ENCODE peak calls at places on chromosomes 12 and 14, in five cellular contexts. One of them, this sample, is unnamed.

GRCh38 chr12:63098851-63099250 is 52.1 kb downstream of the AVPR1A start:
- DNase-seq in osteocyte: no peak
- DNase-seq in DMS79: no peak
- DNase-seq in stimulated activated CD4-positive, alpha-beta T cell treated with anti-CD3 and anti-CD28 coated beads, Interleukin-12 subunit alpha, Interleukin-12 subunit beta, amount 100 ng/mL, for 24 hours: no peak
- DNase-seq in ELR: no peak
- DNase-seq in this sample: no peak

GRCh38 chr12:26524862-26525465 is 308.0 kb downstream of the ITPR2 start:
- DNase-seq in osteocyte: no peak
- DNase-seq in DMS79: no peak
- DNase-seq in stimulated activated CD4-positive, alpha-beta T cell treated with anti-CD3 and anti-CD28 coated beads, Interleukin-12 subunit alpha, Interleukin-12 subunit beta, amount 100 ng/mL, for 24 hours: peak
- DNase-seq in ELR: peak
- DNase-seq in this sample: no peak

GRCh38 chr12:56634837-56635538 is 4.9 kb upstream of the BAZ2A start:
- DNase-seq in osteocyte: peak
- DNase-seq in DMS79: peak
- DNase-seq in stimulated activated CD4-positive, alpha-beta T cell treated with anti-CD3 and anti-CD28 coated beads, Interleukin-12 subunit alpha, Interleukin-12 subunit beta, amount 100 ng/mL, for 24 hours: peak
- DNase-seq in ELR: peak
- DNase-seq in this sample: peak

GRCh38 chr12:79991586-79991985 is 56.7 kb upstream of the PPP1R12A start:
- DNase-seq in osteocyte: no peak
- DNase-seq in DMS79: no peak
- DNase-seq in stimulated activated CD4-positive, alpha-beta T cell treated with anti-CD3 and anti-CD28 coated beads, Interleukin-12 subunit alpha, Interleukin-12 subunit beta, amount 100 ng/mL, for 24 hours: no peak
- DNase-seq in ELR: no peak
- DNase-seq in this sample: no peak

GRCh38 chr14:101444116-101444515 is 117.2 kb upstream of the DIO3 start:
- DNase-seq in osteocyte: no peak
- DNase-seq in DMS79: no peak
- DNase-seq in stimulated activated CD4-positive, alpha-beta T cell treated with anti-CD3 and anti-CD28 coated beads, Interleukin-12 subunit alpha, Interleukin-12 subunit beta, amount 100 ng/mL, for 24 hours: no peak
- DNase-seq in ELR: peak
- DNase-seq in this sample: no peak

GRCh38 chr14:28765169-28765906 is 1.2 kb upstream of the FOXG1 start:
- DNase-seq in osteocyte: no peak
- DNase-seq in DMS79: no peak
- DNase-seq in stimulated activated CD4-positive, alpha-beta T cell treated with anti-CD3 and anti-CD28 coated beads, Interleukin-12 subunit alpha, Interleukin-12 subunit beta, amount 100 ng/mL, for 24 hours: no peak
- DNase-seq in ELR: no peak
- DNase-seq in this sample: no peak

GRCh38 chr12:113149361-113150150 is at the start of gene CFAP73:
- DNase-seq in osteocyte: peak
- DNase-seq in DMS79: peak
- DNase-seq in stimulated activated CD4-positive, alpha-beta T cell treated with anti-CD3 and anti-CD28 coated beads, Interleukin-12 subunit alpha, Interleukin-12 subunit beta, amount 100 ng/mL, for 24 hours: no peak
- DNase-seq in ELR: peak
- DNase-seq in this sample: peak

GRCh38 chr12:65170245-65170881 is 980 bp downstream of the LEMD3 start:
- DNase-seq in osteocyte: peak
- DNase-seq in DMS79: peak
- DNase-seq in stimulated activated CD4-positive, alpha-beta T cell treated with anti-CD3 and anti-CD28 coated beads, Interleukin-12 subunit alpha, Interleukin-12 subunit beta, amount 100 ng/mL, for 24 hours: peak
- DNase-seq in ELR: peak
- DNase-seq in this sample: peak

GRCh38 chr14:100736269-100737180 is 9.8 kb downstream of the DLK1 start:
- DNase-seq in osteocyte: no peak
- DNase-seq in DMS79: no peak
- DNase-seq in stimulated activated CD4-positive, alpha-beta T cell treated with anti-CD3 and anti-CD28 coated beads, Interleukin-12 subunit alpha, Interleukin-12 subunit beta, amount 100 ng/mL, for 24 hours: no peak
- DNase-seq in ELR: no peak
- DNase-seq in this sample: no peak

GRCh38 chr12:20181416-20181815 is 186.9 kb upstream of the PDE3A start:
- DNase-seq in osteocyte: no peak
- DNase-seq in DMS79: no peak
- DNase-seq in stimulated activated CD4-positive, alpha-beta T cell treated with anti-CD3 and anti-CD28 coated beads, Interleukin-12 subunit alpha, Interleukin-12 subunit beta, amount 100 ng/mL, for 24 hours: no peak
- DNase-seq in ELR: no peak
- DNase-seq in this sample: no peak

GRCh38 chr12:62794218-62794583 is 140.7 kb downstream of the PPM1H start:
- DNase-seq in osteocyte: no peak
- DNase-seq in DMS79: no peak
- DNase-seq in stimulated activated CD4-positive, alpha-beta T cell treated with anti-CD3 and anti-CD28 coated beads, Interleukin-12 subunit alpha, Interleukin-12 subunit beta, amount 100 ng/mL, for 24 hours: no peak
- DNase-seq in ELR: no peak
- DNase-seq in this sample: no peak

GRCh38 chr14:81529391-81529790 is 4.3 kb downstream of the SEL1L start:
- DNase-seq in osteocyte: no peak
- DNase-seq in DMS79: no peak
- DNase-seq in stimulated activated CD4-positive, alpha-beta T cell treated with anti-CD3 and anti-CD28 coated beads, Interleukin-12 subunit alpha, Interleukin-12 subunit beta, amount 100 ng/mL, for 24 hours: no peak
- DNase-seq in ELR: no peak
- DNase-seq in this sample: no peak

GRCh38 chr14:73477618-73478266 is 13.0 kb upstream of the RIOX1 start:
- DNase-seq in osteocyte: no peak
- DNase-seq in DMS79: no peak
- DNase-seq in stimulated activated CD4-positive, alpha-beta T cell treated with anti-CD3 and anti-CD28 coated beads, Interleukin-12 subunit alpha, Interleukin-12 subunit beta, amount 100 ng/mL, for 24 hours: no peak
- DNase-seq in ELR: no peak
- DNase-seq in this sample: no peak

This sample was measured in type B pancreatic cell.